ENCODE peak calls at places on chromosomes 4 and X, in four cellular contexts. U, F, B and V are unnamed samples.

GRCh38 chr4:94960703-94961102 is 202.9 kb downstream of the BMPR1B start:
- DNase-seq in U (no peak), F (no peak), B (no peak), V (no peak)

GRCh38 chr4:40134206-40134917 is 62.5 kb upstream of the RHOH start:
- DNase-seq in U (no peak), F (no peak), B (no peak), V (no peak)

GRCh38 chr4:1572521-1572920 is 111.6 kb downstream of the FAM53A start:
- DNase-seq in U (no peak), F (no peak), B (no peak), V (no peak)

GRCh38 chrX:53445977-53446376 is 11.8 kb upstream of the HSD17B10 start:
- DNase-seq in U (peak), F (peak), B (no peak), V (no peak)

GRCh38 chr4:24070117-24070516 is 180.3 kb upstream of the PPARGC1A start:
- DNase-seq in U (no peak), F (no peak), B (peak), V (no peak)

GRCh38 chr4:117965608-117966007 is 68.7 kb upstream of the NDST3 start:
- DNase-seq in U (no peak), F (no peak), B (no peak), V (no peak)

GRCh38 chrX:111355523-111356122 is 56.4 kb downstream of the DCX start:
- DNase-seq in U (no peak), F (no peak), B (no peak), V (no peak)

GRCh38 chr4:16199132-16199531 is 27.1 kb downstream of the TAPT1 start:
- DNase-seq in U (no peak), F (no peak), B (peak), V (no peak)

GRCh38 chr4:52712172-52712990 is 38.8 kb downstream of the ERVMER34-1 start:
- DNase-seq in U (peak), F (peak), B (peak), V (peak)

GRCh38 chr4:8719421-8719820 is 126.9 kb downstream of the CPZ start:
- DNase-seq in U (no peak), F (peak), B (no peak), V (no peak)

GRCh38 chrX:129144172-129145038 is 378.9 kb downstream of the SMARCA1 start:
- DNase-seq in U (no peak), F (no peak), B (no peak), V (no peak)

GRCh38 chrX:107730298-107730655 is 45.3 kb downstream of the TSC22D3 start:
- DNase-seq in U (no peak), F (no peak), B (no peak), V (no peak)

GRCh38 chr4:108592674-108592986 is 27.7 kb upstream of the RPL34 start:
- DNase-seq in U (no peak), F (no peak), B (no peak), V (no peak)

GRCh38 chr4:122747883-122748282 is 15.4 kb downstream of the BBS12 start:
- DNase-seq in U (no peak), F (no peak), B (peak), V (no peak)

GRCh38 chrX:18174209-18174608 is 46.5 kb downstream of the BEND2 start:
- DNase-seq in U (no peak), F (no peak), B (no peak), V (no peak)

GRCh38 chr4:56314207-56314915 is 72.9 kb downstream of the AASDH start:
- DNase-seq in U (no peak), F (no peak), B (no peak), V (peak)

GRCh38 chr4:88802138-88802537 is 104.5 kb upstream of the NAP1L5 start:
- DNase-seq in U (no peak), F (no peak), B (no peak), V (no peak)

GRCh38 chrX:152139589-152139988 is 1.2 kb upstream of the MAGEA10 start:
- DNase-seq in U (no peak), F (no peak), B (no peak), V (no peak)

GRCh38 chrX:69232945-69233344 is 67.7 kb upstream of the PJA1 start:
- DNase-seq in U (no peak), F (no peak), B (peak), V (no peak)

GRCh38 chrX:17030580-17031285 is 84.3 kb downstream of the REPS2 start:
- DNase-seq in U (no peak), F (no peak), B (no peak), V (no peak)

GRCh38 chrX:132119821-132120220 is 8.0 kb downstream of the FRMD7 start:
- DNase-seq in U (no peak), F (no peak), B (no peak), V (peak)

DNA sequence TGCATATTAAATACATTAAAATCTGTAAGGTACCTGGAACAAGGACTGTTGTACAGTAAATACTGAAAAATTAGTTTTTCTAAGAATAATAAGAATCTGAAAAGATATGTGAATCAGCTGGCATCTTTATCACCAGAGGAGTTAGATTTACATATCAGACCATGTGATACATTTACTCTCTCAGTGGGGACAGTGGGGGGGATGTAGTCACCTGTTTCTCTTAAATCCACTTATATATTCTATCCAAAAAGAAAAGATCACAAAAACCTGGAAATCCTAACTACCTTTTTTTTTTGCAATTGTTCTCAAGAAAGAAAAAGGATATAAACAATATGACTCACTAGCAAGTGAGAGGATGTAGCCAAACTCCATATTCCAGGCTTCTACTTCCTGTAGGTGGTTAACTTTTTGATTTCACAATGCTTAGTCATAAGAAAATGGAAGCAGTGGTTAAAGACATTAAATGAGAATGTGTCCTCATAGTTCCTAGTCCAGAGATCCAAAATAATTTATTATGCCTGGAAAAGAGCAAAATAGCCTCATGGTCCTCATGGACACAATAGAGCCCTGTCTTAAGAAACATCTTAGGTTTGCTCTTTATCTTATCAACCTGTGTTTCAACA is 22.5 kb upstream of the MYOZ2 start:
- DNase-seq in U (no peak), F (no peak), B (peak), V (no peak)
- TF ChIP-seq CTCF in U (no peak), F (no peak), B (no peak), V (no peak)

GRCh38 chr4:185211035-185211434 is 1.6 kb downstream of the SNX25 start:
- DNase-seq in U (peak), F (no peak), B (no peak), V (no peak)

GRCh38 chr4:185212566-185212965 is 3.2 kb downstream of the SNX25 start:
- DNase-seq in U (no peak), F (no peak), B (no peak), V (no peak)

GRCh38 chr4:185211641-185212040 is 2.2 kb downstream of the SNX25 start:
- DNase-seq in U (no peak), F (no peak), B (no peak), V (no peak)

GRCh38 chr4:185210102-185210981 is 944 bp downstream of the SNX25 start:
- DNase-seq in U (peak), F (no peak), B (no peak), V (no peak)

GRCh38 chr4:185209031-185209851 is at the start of gene SNX25:
- DNase-seq in U (peak), F (peak), B (peak), V (peak)
- TF ChIP-seq CTCF in U (no peak), F (no peak), B (no peak), V (peak)

DNA sequence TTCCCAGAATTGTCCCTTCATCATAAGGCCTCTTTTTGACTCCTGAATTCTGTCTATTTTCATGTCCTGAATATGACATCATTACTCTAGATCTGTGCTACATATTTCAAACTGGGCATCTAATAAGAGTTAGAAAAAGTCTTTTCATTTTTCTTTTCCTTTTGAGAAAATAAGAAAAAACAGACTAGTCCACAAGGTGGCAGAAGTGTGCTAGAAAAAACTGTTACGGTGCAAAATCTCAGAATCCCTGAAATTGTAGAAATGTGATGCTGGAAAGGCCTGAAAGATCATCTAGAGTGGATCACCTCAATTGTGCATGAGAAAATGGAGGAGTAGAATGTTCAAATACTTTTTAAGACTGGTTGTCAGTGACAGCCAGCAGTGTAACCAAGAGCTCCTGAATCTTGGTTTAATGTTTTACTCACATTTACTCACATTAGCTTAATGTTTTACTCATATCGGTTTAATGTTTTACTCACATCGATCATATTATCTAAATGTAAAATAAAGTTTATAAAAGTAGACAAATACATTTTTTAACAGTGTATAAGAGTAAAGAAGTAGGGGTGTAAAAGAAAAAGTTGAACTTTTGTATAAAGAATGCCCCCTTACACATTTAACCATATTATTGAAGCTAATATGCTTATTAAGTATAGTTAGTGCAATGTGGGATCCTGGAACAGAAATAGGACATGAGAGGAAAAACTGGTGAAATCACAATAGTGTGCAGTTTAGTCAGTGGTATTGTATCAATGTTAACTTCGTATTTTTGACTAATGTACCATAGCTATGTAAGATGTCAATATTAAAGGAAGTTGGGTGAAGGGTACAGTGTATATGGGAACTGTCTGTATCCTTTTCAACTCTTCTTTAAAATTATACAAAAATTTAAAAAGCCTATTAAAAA is 15.2 kb downstream of the ASB11 start:
- DNase-seq in U (no peak), F (no peak), B (no peak), V (no peak)
- TF ChIP-seq CTCF in U (peak), F (no peak), B (peak), V (peak)

DNA sequence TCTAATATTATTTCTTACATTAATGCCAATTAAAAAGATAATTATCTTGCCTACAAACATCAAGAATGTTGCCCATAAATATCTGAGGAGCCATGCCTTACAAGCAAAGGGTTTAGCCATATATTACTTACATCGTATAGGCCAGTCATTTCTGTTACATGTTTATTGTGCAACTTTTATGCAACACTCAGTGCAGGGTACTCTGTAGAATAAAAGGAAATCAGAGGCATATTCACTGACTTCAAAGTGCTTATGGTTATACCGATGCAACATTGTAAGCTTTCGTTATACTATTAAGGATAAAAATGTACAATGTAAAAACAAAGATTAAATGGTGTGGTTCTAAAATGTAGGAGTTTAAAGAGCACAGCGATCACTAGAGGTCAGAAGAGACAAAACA is 315.9 kb downstream of the PCDH10 start:
- DNase-seq in U (no peak), F (no peak), B (no peak), V (no peak)
- TF ChIP-seq CTCF in U (no peak), F (no peak), B (no peak), V (no peak)

DNA sequence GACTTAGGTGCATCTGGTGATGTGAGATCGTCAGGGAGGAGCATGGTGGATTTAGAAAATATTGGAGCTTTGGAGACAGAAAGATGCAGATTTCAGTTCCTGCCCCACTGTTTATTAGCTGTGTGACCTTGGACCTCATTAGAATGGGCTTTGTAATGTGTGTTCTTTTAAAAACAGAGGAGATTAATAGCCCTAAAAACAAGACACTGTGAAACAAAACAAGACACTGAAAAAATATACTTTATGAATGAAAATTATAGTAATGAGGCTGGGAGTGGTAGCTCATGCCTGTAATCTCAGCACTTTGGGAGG is 79.5 kb downstream of the EVC start:
- DNase-seq in U (no peak), F (no peak), B (no peak), V (no peak)
- TF ChIP-seq CTCF in U (no peak), F (no peak), B (no peak), V (no peak)

DNA sequence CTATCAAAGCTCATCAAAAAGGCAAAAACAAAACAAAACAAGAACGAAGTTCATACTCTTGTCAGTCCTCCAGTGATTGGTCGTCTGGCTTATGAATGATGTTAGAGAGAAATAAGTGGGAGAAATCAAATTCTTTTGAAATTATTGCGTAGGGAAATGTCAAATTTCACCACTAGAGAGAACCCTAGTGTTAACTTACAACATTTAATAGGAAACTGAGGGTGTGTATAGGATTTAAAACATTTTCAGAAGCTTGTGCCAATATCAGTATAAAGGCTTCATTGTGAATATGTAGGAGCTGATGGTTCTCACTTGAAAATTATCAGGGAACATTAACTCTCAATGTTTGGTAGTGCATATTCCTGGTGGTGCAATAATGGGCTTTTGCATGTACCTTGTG is 17.4 kb downstream of the ADH6 start:
- DNase-seq in U (no peak), F (no peak), B (peak), V (no peak)
- TF ChIP-seq CTCF in U (peak), F (no peak), B (no peak), V (peak)

DNA sequence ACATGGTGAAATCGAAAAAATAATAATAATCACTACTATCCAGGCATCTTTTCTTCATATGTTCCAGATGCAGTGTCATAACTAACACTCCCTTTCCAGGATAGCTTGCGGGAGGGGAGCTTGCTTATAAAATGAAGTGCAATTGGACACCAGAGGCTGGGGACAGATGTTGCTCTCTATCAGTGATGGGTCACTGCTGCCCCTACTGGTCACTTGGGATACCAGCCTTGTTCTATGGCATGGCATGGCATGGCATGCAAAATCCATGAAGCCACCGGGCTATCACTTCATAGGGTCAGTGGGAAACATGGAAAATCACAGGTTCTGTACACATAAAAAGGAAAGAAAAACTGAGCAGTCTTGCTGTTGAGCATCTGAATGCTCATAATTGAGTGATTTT is 168.1 kb downstream of the GLRA2 start:
- DNase-seq in U (peak), F (no peak), B (peak), V (no peak)
- TF ChIP-seq CTCF in U (peak), F (peak), B (peak), V (peak)

DNA sequence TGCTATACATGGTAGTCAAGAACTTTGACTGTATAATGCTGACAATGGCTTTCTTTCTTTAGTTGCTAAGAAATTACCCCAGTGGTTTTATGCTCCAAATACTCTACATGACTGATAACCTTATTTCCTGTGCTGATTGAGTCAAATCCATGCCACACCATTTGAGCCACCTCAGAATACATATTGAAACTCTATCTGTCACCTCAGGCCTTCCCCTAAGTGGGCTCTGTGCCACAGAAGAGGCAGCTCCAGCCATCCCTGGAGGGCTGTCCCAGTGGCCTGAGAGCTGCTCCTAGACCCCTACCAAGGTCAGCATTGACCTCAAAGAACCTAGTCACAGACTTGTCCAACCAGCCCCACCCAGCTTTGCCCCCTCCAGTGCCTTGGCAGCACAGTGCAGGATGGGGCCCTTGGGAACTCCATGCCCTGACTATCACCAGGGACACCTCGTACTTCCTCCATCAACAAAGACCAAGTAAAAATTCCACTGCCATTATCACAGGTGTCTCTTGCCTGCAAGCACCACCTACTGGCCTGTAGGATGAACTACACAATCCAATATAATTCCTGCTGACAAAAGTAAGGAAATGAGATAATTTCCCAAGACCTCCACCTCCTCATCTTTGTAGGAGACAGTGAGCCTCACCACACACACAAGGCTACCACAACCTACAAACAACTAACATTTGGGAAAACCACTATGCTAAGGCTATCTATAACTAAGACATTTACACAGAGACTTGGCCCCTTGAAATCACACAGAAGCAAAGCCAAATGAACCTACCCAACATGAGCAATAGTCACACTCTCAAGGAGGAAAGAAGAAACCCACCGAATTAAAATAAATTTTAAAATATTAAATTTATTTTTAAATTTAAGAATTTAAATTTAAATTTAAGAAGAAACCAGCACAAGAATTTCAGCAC is 239.9 kb downstream of the NKX6-1 start:
- DNase-seq in U (no peak), F (no peak), B (peak), V (no peak)
- TF ChIP-seq CTCF in U (peak), F (no peak), B (peak), V (peak)

DNA sequence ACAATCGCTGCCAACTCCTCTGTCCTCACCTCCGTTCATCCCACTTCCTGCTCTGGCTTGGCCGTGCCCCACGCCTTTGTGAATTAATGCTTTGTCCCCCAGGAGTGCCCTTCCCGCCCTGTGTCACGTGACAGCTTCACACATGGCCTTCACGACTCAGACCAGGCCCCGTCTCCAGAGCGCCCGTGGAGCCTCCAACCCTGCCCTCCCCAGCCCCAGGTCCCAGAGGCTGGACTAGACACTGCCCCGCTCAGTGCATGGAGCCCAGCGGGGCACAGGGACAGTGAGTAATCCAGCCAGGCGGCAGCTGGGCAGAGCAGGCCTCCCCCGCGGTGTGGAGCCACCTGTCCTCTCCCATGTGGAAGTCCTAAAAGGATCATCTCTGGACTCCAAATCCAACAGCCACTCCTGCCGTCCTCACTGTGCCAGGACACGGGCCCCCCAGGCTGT is 7.4 kb downstream of the ADRA2C start:
- DNase-seq in U (no peak), F (no peak), B (no peak), V (no peak)
- TF ChIP-seq CTCF in U (no peak), F (no peak), B (no peak), V (no peak)